ENCODE peak calls at places on chromosomes 16 and 17, in ten cellular contexts. O is GM12865; B is foreskin fibroblast; H is CD4-positive, alpha-beta T cell; M is right atrium auricular region; G is psoas muscle; Y is fibroblast of mammary gland; X is HFFc6; S is uterus; P is sigmoid colon. N is an unnamed sample.

GRCh38 chr16:4909825-4910224 is 27.1 kb downstream of the PPL start:
- DNase-seq in O (no peak), B (no peak), H (no peak), M (no peak), G (no peak), Y (no peak), X (no peak), S (no peak), P (no peak), N (no peak)

GRCh38 chr16:35795361-35796029 is 2336.1 kb downstream of the TP53TG3F start:
- DNase-seq in O (no peak), B (no peak), H (no peak), M (no peak), G (no peak), Y (no peak), X (no peak), S (no peak), P (no peak), N (no peak)

GRCh38 chr17:29241015-29241963 is 5.4 kb upstream of the CRYBA1 start:
- DNase-seq in O (peak), B (peak), H (no peak), M (peak), G (peak), Y (peak), X (peak), S (no peak), P (no peak), N (peak)

GRCh38 chr17:66165537-66166123 is 26.3 kb downstream of the CEP112 start:
- DNase-seq in O (peak), B (peak), H (no peak), M (no peak), G (no peak), Y (peak), X (peak), S (no peak), P (no peak), N (peak)

GRCh38 chr16:86723699-86724098 is 145.3 kb downstream of the FOXL1 start:
- DNase-seq in O (no peak), B (no peak), H (no peak), M (no peak), G (peak), Y (no peak), X (no peak), S (no peak), P (no peak), N (no peak)

GRCh38 chr17:68468334-68468733 is 11.0 kb upstream of the WIPI1 start:
- DNase-seq in O (no peak), B (peak), H (no peak), M (no peak), G (no peak), Y (peak), X (peak), S (no peak), P (no peak), N (no peak)

GRCh38 chr17:54256530-54256929 is 433.8 kb downstream of the KIF2B start:
- DNase-seq in O (no peak), B (no peak), H (no peak), M (no peak), G (no peak), Y (no peak), X (no peak), S (no peak), P (no peak), N (no peak)

GRCh38 chr17:45146616-45147101 is 1.6 kb upstream of the HEXIM1 start:
- DNase-seq in O (peak), B (peak), H (no peak), M (no peak), G (no peak), Y (peak), X (peak), S (peak), P (peak), N (no peak)

GRCh38 chr16:86576591-86577313 is 1.6 kb upstream of the FOXL1 start:
- DNase-seq in O (no peak), B (peak), H (no peak), M (no peak), G (no peak), Y (peak), X (no peak), S (no peak), P (no peak), N (no peak)

GRCh38 chr17:40679523-40679907 is 14.5 kb upstream of the KRT222 start:
- DNase-seq in O (no peak), B (no peak), H (no peak), M (no peak), G (no peak), Y (no peak), X (no peak), S (no peak), P (no peak), N (no peak)

GRCh38 chr16:77206533-77206932 is 7.3 kb downstream of the SYCE1L start:
- DNase-seq in O (no peak), B (no peak), H (no peak), M (peak), G (no peak), Y (no peak), X (no peak), S (no peak), P (no peak), N (no peak)

GRCh38 chr17:45325810-45326209 is 9.0 kb upstream of the MAP3K14 start:
- DNase-seq in O (no peak), B (peak), H (no peak), M (no peak), G (no peak), Y (no peak), X (no peak), S (peak), P (peak), N (no peak)

GRCh38 chr16:29802416-29802935 is 3.9 kb upstream of the MAZ start:
- DNase-seq in O (no peak), B (no peak), H (no peak), M (no peak), G (no peak), Y (no peak), X (no peak), S (no peak), P (no peak), N (no peak)

GRCh38 chr16:30858829-30859423 is 35.0 kb downstream of the BCL7C start:
- DNase-seq in O (no peak), B (no peak), H (no peak), M (no peak), G (no peak), Y (no peak), X (no peak), S (no peak), P (no peak), N (no peak)

GRCh38 chr17:15909481-15909991 is 35.4 kb upstream of the ADORA2B start:
- DNase-seq in O (no peak), B (no peak), H (no peak), M (no peak), G (no peak), Y (peak), X (no peak), S (no peak), P (no peak), N (no peak)

GRCh38 chr16:75471723-75472634 is 7.5 kb upstream of the TMEM170A start:
- DNase-seq in O (peak), B (peak), H (no peak), M (peak), G (no peak), Y (peak), X (peak), S (peak), P (peak), N (peak)

GRCh38 chr16:3725291-3725690 is 8.0 kb upstream of the TRAP1 start:
- DNase-seq in O (no peak), B (no peak), H (no peak), M (no peak), G (no peak), Y (no peak), X (no peak), S (no peak), P (no peak), N (no peak)

GRCh38 chr16:81831722-81832126 is 52.6 kb downstream of the PLCG2 start:
- DNase-seq in O (peak), B (no peak), H (no peak), M (peak), G (peak), Y (no peak), X (no peak), S (peak), P (peak), N (no peak)

GRCh38 chr17:5437721-5438317 is 1.1 kb downstream of the C1QBP start:
- DNase-seq in O (no peak), B (peak), H (no peak), M (no peak), G (no peak), Y (peak), X (peak), S (no peak), P (no peak), N (no peak)

GRCh38 chr17:43524945-43525575 is 21.1 kb downstream of the ETV4 start:
- DNase-seq in O (no peak), B (peak), H (no peak), M (no peak), G (no peak), Y (no peak), X (no peak), S (no peak), P (no peak), N (no peak)

GRCh38 chr16:75202069-75202590 is 4.8 kb downstream of the CTRB2 start:
- DNase-seq in O (no peak), B (no peak), H (no peak), M (no peak), G (no peak), Y (no peak), X (no peak), S (no peak), P (no peak), N (no peak)

GRCh38 chr17:28480278-28480677 is 6.8 kb downstream of the SLC13A2 start:
- DNase-seq in O (no peak), B (no peak), H (no peak), M (no peak), G (no peak), Y (no peak), X (no peak), S (no peak), P (no peak), N (no peak)

DNA sequence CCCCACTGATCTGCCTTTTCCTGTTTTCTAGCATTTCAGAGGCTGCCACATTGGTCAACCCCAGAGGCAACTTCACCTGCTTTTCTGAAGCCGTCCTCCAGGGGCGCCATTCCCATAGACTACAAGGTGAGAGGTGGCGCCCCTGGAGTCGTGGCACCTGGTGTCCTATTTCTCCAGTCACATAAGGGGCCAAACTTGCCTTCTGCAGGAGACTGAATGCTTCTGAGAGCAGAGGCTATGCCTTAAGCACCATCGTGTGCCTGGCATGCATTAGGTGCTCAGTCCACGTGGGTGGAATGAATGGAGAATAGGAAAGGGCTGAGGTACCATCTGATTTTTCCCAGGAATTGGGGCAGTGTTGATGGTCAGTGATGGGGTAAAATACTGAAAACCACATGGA is 164.8 kb downstream of the HAPSTR1 start:
- DNase-seq in O (peak), B (no peak), H (no peak), M (no peak), G (no peak), Y (peak), X (no peak), S (no peak), P (no peak), N (no peak)
- TF ChIP-seq CTCF in O (peak), B (peak), H (no peak), M (peak), G (peak), Y (peak), X (peak), S (no peak), P (no peak), N (peak)

DNA sequence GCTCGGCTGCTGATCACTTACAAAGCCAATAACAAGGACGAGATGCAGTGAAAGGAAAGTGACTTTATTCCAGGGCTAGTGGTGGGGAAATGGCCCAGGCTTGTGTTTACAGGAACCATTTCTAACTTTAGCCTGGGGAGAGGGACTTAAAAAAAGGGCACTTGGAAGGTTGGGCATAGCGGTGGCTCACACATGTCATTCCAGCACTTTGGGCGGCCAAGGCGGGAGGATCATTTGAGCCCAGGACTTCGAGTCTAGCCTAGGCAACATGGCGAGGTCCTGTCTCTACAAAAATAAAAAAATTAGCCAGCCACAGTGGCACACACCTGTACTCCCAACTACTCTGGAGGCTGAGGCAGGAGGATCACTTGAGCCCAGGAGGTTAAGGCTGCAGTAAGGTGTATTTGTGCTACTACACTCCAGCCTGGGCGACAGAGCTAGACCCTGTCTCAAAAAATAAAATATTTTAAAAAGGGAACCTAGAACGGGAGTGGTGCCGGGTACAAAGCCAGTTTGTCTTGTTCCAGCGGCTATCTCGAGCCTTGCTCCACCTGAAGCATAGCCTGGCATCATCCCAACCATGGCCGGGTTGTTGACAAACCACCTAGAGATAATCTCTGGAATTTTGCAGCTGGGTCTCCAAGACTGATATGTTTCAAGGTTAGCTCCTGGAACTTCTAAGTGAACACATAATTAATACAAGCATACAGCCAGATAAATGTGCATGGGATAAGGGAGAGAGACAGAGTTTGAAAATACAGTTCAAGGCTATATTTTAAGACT is 5.7 kb upstream of the TVP23A start:
- DNase-seq in O (no peak), B (no peak), H (no peak), M (no peak), G (no peak), Y (no peak), X (no peak), S (no peak), P (no peak), N (no peak)
- TF ChIP-seq CTCF in O (no peak), B (no peak), H (no peak), M (no peak), G (no peak), Y (no peak), X (no peak), S (no peak), P (no peak), N (no peak)

GRCh38 chr17:13576661-13577526 is 24.8 kb downstream of the HS3ST3A1 start:
- DNase-seq in O (no peak), B (no peak), H (no peak), M (no peak), G (no peak), Y (no peak), X (no peak), S (no peak), P (no peak), N (no peak)
- TF ChIP-seq CTCF in O (no peak), B (no peak), H (no peak), M (no peak), G (no peak), Y (no peak), X (peak), S (no peak), P (no peak), N (no peak)

GRCh38 chr17:63378411-63379076 is 67.6 kb downstream of the CYB561 start:
- DNase-seq in O (no peak), B (no peak), H (no peak), M (no peak), G (no peak), Y (no peak), X (no peak), S (no peak), P (no peak), N (no peak)

GRCh38 chr17:63381101-63381729 is 64.9 kb downstream of the CYB561 start:
- DNase-seq in O (no peak), B (peak), H (no peak), M (no peak), G (no peak), Y (no peak), X (peak), S (no peak), P (no peak), N (no peak)

GRCh38 chr17:63382826-63383225 is 63.3 kb downstream of the CYB561 start:
- DNase-seq in O (no peak), B (peak), H (no peak), M (no peak), G (no peak), Y (peak), X (peak), S (no peak), P (no peak), N (no peak)

GRCh38 chr17:63376949-63377348 is 69.2 kb downstream of the CYB561 start:
- DNase-seq in O (no peak), B (no peak), H (no peak), M (no peak), G (no peak), Y (no peak), X (no peak), S (no peak), P (no peak), N (no peak)

GRCh38 chr17:63382136-63382535 is 64.0 kb downstream of the CYB561 start:
- DNase-seq in O (no peak), B (no peak), H (no peak), M (no peak), G (no peak), Y (peak), X (peak), S (no peak), P (no peak), N (no peak)
- TF ChIP-seq CTCF in O (no peak), B (no peak), H (no peak), M (no peak), G (no peak), Y (no peak), X (no peak), S (no peak), P (no peak), N (no peak)

GRCh38 chr17:34862384-34862783 is 98.9 kb downstream of the CCT6B start:
- DNase-seq in O (no peak), B (no peak), H (no peak), M (no peak), G (no peak), Y (no peak), X (no peak), S (no peak), P (no peak), N (no peak)
- TF ChIP-seq CTCF in O (no peak), B (no peak), H (no peak), M (no peak), G (no peak), Y (no peak), X (no peak), S (no peak), P (no peak), N (no peak)

GRCh38 chr16:10501016-10501607 is 79.3 kb downstream of the EMP2 start:
- DNase-seq in O (peak), B (no peak), H (no peak), M (no peak), G (no peak), Y (no peak), X (no peak), S (no peak), P (no peak), N (no peak)
- TF ChIP-seq CTCF in O (no peak), B (no peak), H (no peak), M (no peak), G (no peak), Y (no peak), X (no peak), S (no peak), P (no peak), N (no peak)

DNA sequence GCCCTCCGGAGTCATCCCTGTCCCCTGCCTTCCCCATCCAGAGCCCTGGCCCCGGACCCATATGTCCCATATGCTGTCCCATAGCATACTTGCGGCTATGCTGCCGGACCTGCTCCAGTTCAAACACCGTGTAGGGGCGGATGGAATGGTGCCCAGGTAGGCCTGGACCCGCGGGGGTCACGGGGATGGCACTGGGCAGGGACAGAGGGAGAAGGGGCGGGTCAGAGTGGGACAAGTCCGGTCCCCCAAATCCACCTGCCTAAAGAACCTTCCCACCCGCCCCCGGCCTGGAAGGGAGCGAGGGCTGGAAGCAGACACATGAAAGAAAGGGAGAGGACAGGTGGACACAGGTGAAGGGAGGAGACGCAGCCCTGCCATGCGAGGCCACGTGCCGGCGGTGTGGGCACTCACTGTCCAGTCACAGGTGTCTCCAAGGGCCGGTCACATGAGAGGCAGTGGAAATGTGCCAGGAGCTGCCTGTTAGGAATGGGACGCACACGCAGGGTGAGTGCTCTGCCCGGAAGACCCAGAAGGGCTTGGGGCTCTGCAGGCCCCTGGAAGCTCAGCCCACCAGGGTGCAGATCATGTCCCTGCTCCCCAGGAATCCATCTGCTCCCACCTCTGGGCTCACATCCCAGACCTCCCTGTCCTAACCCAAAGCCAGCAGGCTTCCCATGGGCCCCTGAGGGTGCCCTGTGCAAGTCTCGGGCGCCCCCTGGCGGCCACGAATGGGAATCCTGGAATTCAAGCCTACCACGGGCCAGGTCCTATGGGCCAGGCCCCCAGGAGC is 14.0 kb downstream of the UBALD2 start:
- DNase-seq in O (peak), B (peak), H (peak), M (peak), G (peak), Y (peak), X (peak), S (peak), P (peak), N (peak)
- TF ChIP-seq CTCF in O (peak), B (peak), H (peak), M (peak), G (peak), Y (peak), X (peak), S (peak), P (peak), N (peak)

GRCh38 chr17:2024572-2025219 is 438 bp downstream of the RTN4RL1 start:
- DNase-seq in O (no peak), B (no peak), H (no peak), M (no peak), G (peak), Y (no peak), X (no peak), S (no peak), P (no peak), N (no peak)

GRCh38 chr17:2022647-2023046 is 2.5 kb downstream of the RTN4RL1 start:
- DNase-seq in O (no peak), B (no peak), H (no peak), M (no peak), G (peak), Y (no peak), X (no peak), S (no peak), P (no peak), N (no peak)

GRCh38 chr17:2025220-2025621 is at the start of gene RTN4RL1:
- DNase-seq in O (peak), B (peak), H (peak), M (peak), G (peak), Y (peak), X (no peak), S (peak), P (peak), N (no peak)

GRCh38 chr17:2023256-2023655 is 1.9 kb downstream of the RTN4RL1 start:
- DNase-seq in O (no peak), B (no peak), H (no peak), M (no peak), G (peak), Y (no peak), X (no peak), S (no peak), P (no peak), N (no peak)

GRCh38 chr17:2023692-2024571 is 1.2 kb downstream of the RTN4RL1 start:
- DNase-seq in O (peak), B (peak), H (no peak), M (no peak), G (peak), Y (peak), X (peak), S (peak), P (peak), N (no peak)
- TF ChIP-seq CTCF in O (no peak), B (no peak), H (no peak), M (no peak), G (no peak), Y (no peak), X (peak), S (no peak), P (no peak), N (peak)

DNA sequence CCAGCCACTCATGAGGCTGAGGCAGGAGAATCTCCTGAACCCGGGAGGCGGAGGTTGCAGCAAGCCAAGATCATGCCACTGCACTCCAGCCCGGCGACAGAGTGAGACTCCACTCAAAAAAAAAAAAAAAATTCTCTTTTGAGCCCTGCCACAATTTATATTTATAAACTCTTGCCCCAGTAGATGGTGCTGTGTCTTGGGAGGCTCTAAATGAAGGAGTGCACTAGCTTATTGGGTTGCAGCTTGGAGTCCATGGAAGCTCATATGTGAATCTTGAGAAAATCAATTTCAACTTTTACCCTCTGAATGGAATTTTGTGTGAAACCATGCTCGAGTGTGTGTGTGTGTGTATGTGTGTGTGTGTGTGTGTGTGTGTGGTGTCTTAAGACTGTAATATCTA is 420.1 kb downstream of the HS3ST4 start:
- DNase-seq in O (no peak), B (no peak), H (no peak), M (no peak), G (no peak), Y (no peak), X (no peak), S (no peak), P (no peak), N (no peak)
- TF ChIP-seq CTCF in O (no peak), B (no peak), H (no peak), M (no peak), G (no peak), Y (no peak), X (no peak), S (no peak), P (no peak), N (no peak)